ENCODE peak calls at places on chromosomes 12 and 14, in seven cellular contexts. B, S, G, J, T, A and K are unnamed samples.

GRCh38 chr14:68143341-68143807 is 323.8 kb downstream of the RAD51B start:
- DNase-seq in B (no peak), S (no peak), G (peak), J (peak), T (peak), A (no peak), K (no peak)

GRCh38 chr12:124917841-124918621 is 3.6 kb upstream of the UBC start:
- DNase-seq in B (no peak), S (no peak), G (peak), J (no peak), T (no peak), A (no peak), K (no peak)

GRCh38 chr12:113240395-113240794 is 19.1 kb downstream of the TPCN1 start:
- DNase-seq in B (no peak), S (no peak), G (no peak), J (no peak), T (no peak), A (no peak), K (no peak)

GRCh38 chr14:32009636-32010560 is 67.2 kb upstream of the ARHGAP5 start:
- DNase-seq in B (no peak), S (no peak), G (no peak), J (no peak), T (peak), A (no peak), K (no peak)

GRCh38 chr12:51886021-51886710 is 1.7 kb upstream of the ANKRD33 start:
- DNase-seq in B (peak), S (no peak), G (peak), J (peak), T (peak), A (peak), K (peak)

GRCh38 chr12:113030875-113031525 is 25.5 kb upstream of the DTX1 start:
- DNase-seq in B (peak), S (no peak), G (peak), J (peak), T (peak), A (peak), K (no peak)

GRCh38 chr14:54737132-54737711 is 165.4 kb downstream of the GCH1 start:
- DNase-seq in B (no peak), S (no peak), G (peak), J (peak), T (no peak), A (no peak), K (no peak)

GRCh38 chr12:25084816-25085215 is 110.1 kb downstream of the DNAI7 start:
- DNase-seq in B (no peak), S (no peak), G (no peak), J (no peak), T (no peak), A (no peak), K (no peak)

GRCh38 chr12:130223767-130224244 is 61.5 kb downstream of the FZD10 start:
- DNase-seq in B (no peak), S (no peak), G (no peak), J (no peak), T (no peak), A (no peak), K (no peak)

GRCh38 chr12:39692258-39692853 is 72.8 kb upstream of the ABCD2 start:
- DNase-seq in B (peak), S (no peak), G (peak), J (peak), T (no peak), A (no peak), K (no peak)

GRCh38 chr12:53567961-53568360 is 58.2 kb downstream of the ATF7 start:
- DNase-seq in B (no peak), S (no peak), G (peak), J (no peak), T (no peak), A (no peak), K (no peak)

GRCh38 chr12:90333939-90334338 is 621.0 kb downstream of the CCER1 start:
- DNase-seq in B (no peak), S (no peak), G (peak), J (peak), T (peak), A (no peak), K (no peak)

GRCh38 chr12:94244165-94245133 is 96.1 kb downstream of the PLXNC1 start:
- DNase-seq in B (no peak), S (no peak), G (no peak), J (no peak), T (no peak), A (no peak), K (no peak)

GRCh38 chr12:38141239-38141638 is 175.3 kb upstream of the ALG10B start:
- DNase-seq in B (no peak), S (no peak), G (no peak), J (no peak), T (no peak), A (no peak), K (no peak)

GRCh38 chr12:46950116-46950515 is 124.3 kb upstream of the SLC38A4 start:
- DNase-seq in B (no peak), S (no peak), G (no peak), J (no peak), T (no peak), A (no peak), K (no peak)

GRCh38 chr14:80867091-80867490 is 74.4 kb downstream of the CEP128 start:
- DNase-seq in B (no peak), S (no peak), G (no peak), J (no peak), T (no peak), A (no peak), K (no peak)

GRCh38 chr12:64673490-64674169 is 63.3 kb downstream of the RASSF3 start:
- DNase-seq in B (no peak), S (no peak), G (no peak), J (peak), T (no peak), A (no peak), K (no peak)

GRCh38 chr14:90721619-90722305 is 94.5 kb downstream of the TTC7B start:
- DNase-seq in B (no peak), S (no peak), G (no peak), J (no peak), T (no peak), A (no peak), K (no peak)

GRCh38 chr12:111753144-111753881 is 13.4 kb upstream of the ALDH2 start:
- DNase-seq in B (no peak), S (peak), G (peak), J (peak), T (peak), A (peak), K (no peak)

GRCh38 chr14:55881577-55882241 is 236.5 kb upstream of the PELI2 start:
- DNase-seq in B (no peak), S (no peak), G (peak), J (no peak), T (peak), A (no peak), K (no peak)

GRCh38 chr14:24418492-24418873 is 11.0 kb downstream of the CBLN3 start:
- DNase-seq in B (no peak), S (no peak), G (peak), J (peak), T (no peak), A (no peak), K (peak)

GRCh38 chr14:90179809-90180779 is 76.3 kb upstream of the PSMC1 start:
- DNase-seq in B (no peak), S (no peak), G (no peak), J (no peak), T (no peak), A (no peak), K (no peak)

GRCh38 chr12:1605129-1606020 is 11.0 kb upstream of the FBXL14 start:
- DNase-seq in B (peak), S (peak), G (peak), J (peak), T (peak), A (peak), K (no peak)

GRCh38 chr14:75725481-75725880 is 64.4 kb downstream of the TTLL5 start:
- DNase-seq in B (no peak), S (no peak), G (no peak), J (peak), T (no peak), A (no peak), K (no peak)

GRCh38 chr14:94098359-94098758 is 12.2 kb upstream of the IFI27 start:
- DNase-seq in B (no peak), S (no peak), G (peak), J (no peak), T (no peak), A (no peak), K (no peak)

GRCh38 chr12:27293463-27293862 is 39.2 kb upstream of the BMAL2 start:
- DNase-seq in B (no peak), S (no peak), G (peak), J (peak), T (no peak), A (no peak), K (no peak)

GRCh38 chr12:6842075-6842474 is 1.4 kb downstream of the GNB3 start:
- DNase-seq in B (no peak), S (no peak), G (no peak), J (no peak), T (no peak), A (no peak), K (no peak)

GRCh38 chr12:87670448-87670847 is 358.8 kb downstream of the C12orf50 start:
- DNase-seq in B (no peak), S (no peak), G (no peak), J (no peak), T (no peak), A (no peak), K (no peak)

GRCh38 chr12:27355979-27356378 is 23.3 kb downstream of the BMAL2 start:
- DNase-seq in B (no peak), S (no peak), G (peak), J (no peak), T (no peak), A (no peak), K (no peak)

GRCh38 chr12:111056618-111057521 is 136.5 kb upstream of the MYL2 start:
- DNase-seq in B (peak), S (no peak), G (no peak), J (no peak), T (no peak), A (no peak), K (no peak)

GRCh38 chr12:99486277-99486676 is 161.3 kb upstream of the GARIN6 start:
- DNase-seq in B (no peak), S (no peak), G (no peak), J (no peak), T (no peak), A (no peak), K (no peak)

GRCh38 chr14:72549026-72549425 is 344.9 kb downstream of the DPF3 start:
- DNase-seq in B (no peak), S (no peak), G (no peak), J (no peak), T (no peak), A (no peak), K (no peak)

GRCh38 chr12:25051583-25052190 is 102.8 kb upstream of the BCAT1 start:
- DNase-seq in B (no peak), S (no peak), G (no peak), J (no peak), T (no peak), A (no peak), K (no peak)